ENCODE peak calls at places on chromosomes 4 and X, in six cellular contexts. K, C, D, B, E and F are unnamed samples.

GRCh38 chr4:104490770-104491395 is 3.8 kb downstream of the CXXC4 start:
- DNase-seq in C (peak; percentile 62), E (peak; percentile 3), B (peak; percentile 57), D (peak; percentile 69), K (peak; percentile 13), F (no peak)

GRCh38 chr4:110216079-110216478 is 17.7 kb upstream of the ELOVL6 start:
- DNase-seq in B (no peak), E (no peak), D (no peak), C (no peak), K (no peak), F (no peak)

GRCh38 chr4:96166806-96167205 is 326.9 kb downstream of the PDHA2 start:
- DNase-seq in D (no peak), K (no peak), C (no peak), B (no peak), E (no peak), F (no peak)

GRCh38 chr4:109486007-109486406 is 52.4 kb downstream of the SEC24B start:
- DNase-seq in D (no peak), C (no peak), B (no peak), E (no peak), K (no peak), F (no peak)

GRCh38 chr4:8588196-8588470 is 4.4 kb upstream of the CPZ start:
- DNase-seq in K (no peak), D (no peak), B (no peak), C (no peak), E (no peak), F (no peak)

GRCh38 chr4:12084690-12085089 is 656.0 kb upstream of the HS3ST1 start:
- DNase-seq in K (no peak), E (no peak), C (no peak), B (no peak), D (no peak), F (no peak)

GRCh38 chr4:81217794-81218193 is 2.8 kb upstream of the PRKG2 start:
- DNase-seq in D (no peak), E (no peak), C (no peak), B (no peak), K (no peak), F (no peak)

GRCh38 chr4:1116837-1117236 is 3.5 kb upstream of the RNF212 start:
- DNase-seq in D (peak; percentile 59), K (no peak), B (no peak), C (no peak), E (no peak), F (no peak)

GRCh38 chrX:28177202-28177601 is 196.0 kb upstream of the DCAF8L1 start:
- DNase-seq in K (no peak), D (no peak), E (peak; percentile 0), B (no peak), C (no peak), F (no peak)

GRCh38 chrX:13223868-13224555 is 95.8 kb downstream of the ATXN3L start:
- DNase-seq in K (no peak), B (peak; percentile 73), E (no peak), D (no peak), C (no peak), F (peak; percentile 69)

GRCh38 chr4:186021461-186022167 is 47.3 kb upstream of the TLR3 start:
- DNase-seq in C (no peak), K (no peak), B (peak; percentile 19), D (peak; percentile 78), E (peak; percentile 44), F (no peak)

GRCh38 chr4:71009796-71010588 is 16.5 kb downstream of the DCK start:
- DNase-seq in K (no peak), D (peak; percentile 9), B (peak; percentile 14), C (no peak), E (peak; percentile 66), F (peak; percentile 19)

GRCh38 chr4:80382090-80382832 is 46.7 kb downstream of the CFAP299 start:
- DNase-seq in C (no peak), D (no peak), E (no peak), K (no peak), B (no peak), F (no peak)

GRCh38 chr4:83542225-83542624 is 6.3 kb downstream of the GPAT3 start:
- DNase-seq in K (no peak), C (no peak), D (no peak), B (no peak), E (no peak), F (no peak)

GRCh38 chr4:139581096-139581495 is 25.1 kb upstream of the SETD7 start:
- DNase-seq in D (no peak), B (no peak), E (no peak), C (no peak), K (no peak), F (no peak)

GRCh38 chr4:69860007-69860406 is at the start of gene SULT1E1:
- DNase-seq in E (no peak), C (no peak), D (no peak), B (no peak), K (no peak), F (no peak)

GRCh38 chr4:14726441-14727405 is 275.6 kb upstream of the CPEB2 start:
- DNase-seq in E (no peak), B (no peak), K (no peak), C (no peak), D (no peak), F (no peak)

GRCh38 chr4:76703123-76703490 is 194.8 kb downstream of the SOWAHB start:
- DNase-seq in E (no peak), C (no peak), B (no peak), D (no peak), K (no peak), F (no peak)

GRCh38 chr4:137509855-137510282 is 22.4 kb downstream of the PCDH18 start:
- DNase-seq in B (no peak), E (no peak), C (no peak), K (no peak), D (no peak), F (no peak)

GRCh38 chr4:118175506-118175905 is 141.2 kb downstream of the NDST3 start:
- DNase-seq in E (no peak), D (no peak), B (no peak), K (no peak), C (no peak), F (no peak)

GRCh38 chr4:151563194-151563593 is 154.2 kb downstream of the FHIP1A start:
- DNase-seq in C (no peak), E (no peak), B (peak; percentile 92), K (no peak), D (no peak), F (no peak)

GRCh38 chr4:173277340-173277739 is 56.8 kb downstream of the HMGB2 start:
- DNase-seq in C (no peak), B (no peak), D (no peak), E (no peak), K (no peak), F (no peak)

GRCh38 chrX:131828482-131828881 is 194.6 kb upstream of the STK26 start:
- DNase-seq in B (peak; percentile 4), E (no peak), D (no peak), K (no peak), C (no peak), F (no peak)

GRCh38 chr4:84750260-84750955 is 167.5 kb downstream of the CDS1 start:
- DNase-seq in C (no peak), E (peak; percentile 37), K (no peak), B (peak; percentile 55), D (peak; percentile 64), F (peak; percentile 20)

GRCh38 chr4:150310159-150310895 is 232.1 kb downstream of the DCLK2 start:
- DNase-seq in C (no peak), D (no peak), B (no peak), E (no peak), K (no peak), F (no peak)

GRCh38 chr4:31557444-31557843 is 837.3 kb downstream of the PCDH7 start:
- DNase-seq in D (no peak), E (no peak), K (no peak), C (no peak), B (no peak), F (no peak)

GRCh38 chrX:13721819-13722527 is 12.4 kb downstream of the TRAPPC2 start:
- DNase-seq in E (peak; percentile 66), K (no peak), D (peak; percentile 29), C (no peak), B (peak; percentile 82), F (no peak)